ENCODE peak calls at places on chromosomes 3 and 15, in eight cellular contexts. B is cardiac fibroblast, I is dorsolateral prefrontal cortex, E is kidney, X is suprapubic skin, S is A549, P is Karpas-422, D is neuronal stem cell. Z is an unnamed sample.
A peak's percentile ranks its signal among the peaks of the same experiment; 100 is the strongest.

GRCh38 chr15:95929232-95929846 is 401.2 kb upstream of the NR2F2 start:
- DNase-seq in S (no peak), E (no peak), B (peak; percentile 8), I (no peak), D (no peak), X (no peak), P (no peak), Z (no peak)

GRCh38 chr15:52112203-52112750 is 298 bp downstream of the BCL2L10 start:
- DNase-seq in B (no peak), E (peak; percentile 79), X (no peak), P (no peak), D (no peak), I (peak; percentile 41), S (no peak), Z (no peak)

GRCh38 chr3:187986514-187986934 is 167.4 kb upstream of the LPP start:
- DNase-seq in E (no peak), P (peak; percentile 62), B (peak; percentile 94), S (peak; percentile 36), X (no peak), I (no peak), D (no peak), Z (peak; percentile 94)

GRCh38 chr15:50257924-50258323 is 7.6 kb downstream of the HDC start:
- DNase-seq in I (no peak), E (no peak), S (no peak), D (no peak), X (no peak), P (no peak), B (peak; percentile 50), Z (peak; percentile 60)

GRCh38 chr15:31049682-31050606 is 51.6 kb downstream of the TRPM1 start:
- DNase-seq in X (no peak), P (peak; percentile 49), S (no peak), D (no peak), I (no peak), E (no peak), B (no peak), Z (no peak)

GRCh38 chr3:178170698-178171535 is 365.3 kb upstream of the KCNMB2 start:
- DNase-seq in X (no peak), B (peak; percentile 98), S (no peak), D (no peak), E (no peak), P (no peak), I (no peak), Z (peak; percentile 89)

GRCh38 chr3:46087871-46088270 is 60.6 kb upstream of the XCR1 start:
- DNase-seq in E (no peak), D (no peak), P (peak; percentile 83), I (no peak), S (no peak), B (peak; percentile 68), X (no peak), Z (peak; percentile 44)

GRCh38 chr15:61820951-61821350 is 239.3 kb downstream of the VPS13C start:
- DNase-seq in D (no peak), P (no peak), B (no peak), I (no peak), S (no peak), E (no peak), X (no peak), Z (no peak)

GRCh38 chr15:41988896-41989572 is 16.7 kb upstream of the EHD4 start:
- DNase-seq in P (no peak), I (no peak), X (no peak), S (no peak), D (no peak), B (no peak), E (no peak), Z (no peak)

GRCh38 chr15:51318382-51319150 is 19.8 kb downstream of the CYP19A1 start:
- DNase-seq in X (no peak), E (no peak), I (no peak), D (no peak), B (peak; percentile 51), S (no peak), P (no peak), Z (no peak)

GRCh38 chr3:12280333-12280732 is 8.5 kb upstream of the PPARG start:
- DNase-seq in B (no peak), S (no peak), I (no peak), P (no peak), X (no peak), D (no peak), E (no peak), Z (no peak)

DNA sequence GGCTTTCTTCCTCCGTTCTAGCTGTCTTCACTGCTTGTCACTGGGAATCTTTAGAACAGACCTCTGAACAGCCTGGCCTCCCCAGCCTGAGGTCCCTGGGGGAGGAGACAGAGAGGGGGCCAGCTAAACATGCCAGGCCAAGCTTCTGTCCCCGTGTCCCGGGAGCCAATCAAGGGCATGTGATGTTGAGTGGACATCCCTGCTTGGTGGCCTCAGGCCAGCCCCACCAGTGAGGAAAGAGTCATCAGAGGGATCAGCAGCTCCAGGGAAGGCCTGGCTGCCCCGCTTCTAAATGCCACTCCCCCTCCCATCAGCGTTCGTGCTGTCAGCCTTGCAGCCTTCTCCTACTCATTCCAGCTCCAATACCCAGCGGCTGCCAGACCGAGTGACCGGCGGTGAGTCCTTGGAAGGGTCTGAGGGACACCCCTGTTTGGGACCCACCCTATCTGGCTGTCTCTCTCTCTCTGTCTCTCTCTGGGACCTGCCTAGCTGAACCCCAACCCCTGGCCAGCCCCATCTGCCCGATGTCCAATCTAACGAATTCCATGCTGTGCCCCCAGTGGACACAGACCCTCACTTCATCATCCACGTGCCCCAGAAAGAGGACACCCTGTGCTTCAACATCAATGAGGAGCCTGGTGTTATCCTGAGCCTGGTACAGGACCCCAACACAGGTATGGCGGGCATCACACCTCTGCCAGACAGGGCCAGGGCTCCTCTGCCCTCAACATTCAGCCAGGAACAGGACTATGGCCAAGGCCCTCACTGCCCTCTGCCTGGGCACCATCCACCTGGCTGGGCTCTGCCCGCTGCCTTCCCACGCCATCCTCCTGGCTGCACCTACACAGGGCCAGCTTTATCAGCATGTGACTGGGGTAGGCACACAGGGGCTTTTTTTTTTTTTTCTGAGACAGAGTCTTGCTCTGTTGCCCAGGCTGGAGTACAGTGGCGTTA is 6.6 kb upstream of the ITIH3 start:
- DNase-seq in I (peak; percentile 14), D (no peak), S (no peak), B (no peak), E (peak; percentile 67), X (peak; percentile 73), P (no peak), Z (peak; percentile 11)
- H3K4me3 ChIP-seq in I (no peak overlapping the region), D (no peak overlapping the region), S (no peak overlapping the region), B (no peak overlapping the region), E (no peak overlapping the region), X (no peak overlapping the region), P (no peak overlapping the region), Z (no peak overlapping the region)

GRCh38 chr3:49841806-49842205 is 14.6 kb downstream of the TRAIP start:
- DNase-seq in P (no peak), S (no peak), X (no peak), B (no peak), D (no peak), I (peak; percentile 17), E (no peak), Z (no peak)

GRCh38 chr3:49841126-49841525 is 15.2 kb downstream of the TRAIP start:
- DNase-seq in I (no peak), P (peak; percentile 82), B (peak; percentile 29), X (no peak), S (no peak), D (peak; percentile 15), E (no peak), Z (no peak)

GRCh38 chr3:49840371-49840770 is 16.0 kb downstream of the TRAIP start:
- DNase-seq in P (no peak), S (no peak), I (no peak), B (peak; percentile 8), X (no peak), D (no peak), E (no peak), Z (no peak)

GRCh38 chr3:49844464-49845183 is 11.7 kb downstream of the TRAIP start:
- DNase-seq in D (no peak), I (no peak), E (no peak), S (no peak), X (no peak), B (peak; percentile 28), P (no peak), Z (no peak)

DNA sequence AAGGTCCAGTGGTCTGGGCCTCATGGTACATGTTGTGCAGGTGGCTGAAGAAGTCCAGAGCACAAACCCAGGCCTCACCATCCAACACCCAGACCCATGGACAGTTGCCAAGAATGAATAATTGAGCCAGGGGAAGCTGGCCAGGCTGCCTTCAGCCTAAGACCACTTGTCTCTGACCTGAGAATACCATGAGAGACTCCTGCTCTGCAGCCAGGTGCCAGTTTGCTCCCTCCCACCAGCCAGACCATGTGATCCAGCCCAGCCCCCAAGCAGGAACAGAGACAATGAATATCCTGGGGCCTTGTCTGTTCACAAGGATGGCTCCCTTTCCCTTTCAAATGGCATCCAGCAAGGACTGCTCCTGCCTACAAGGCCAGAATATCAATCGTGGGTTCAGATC is 13.5 kb downstream of the TRAIP start:
- DNase-seq in B (no peak), P (no peak), E (no peak), I (no peak), D (no peak), X (no peak), S (no peak), Z (no peak)
- H3K4me3 ChIP-seq in B (no peak overlapping the region), P (no peak overlapping the region), E (no peak overlapping the region), I (no peak overlapping the region), D (no peak overlapping the region), X (no peak overlapping the region), S (no peak overlapping the region), Z (no peak overlapping the region)

DNA sequence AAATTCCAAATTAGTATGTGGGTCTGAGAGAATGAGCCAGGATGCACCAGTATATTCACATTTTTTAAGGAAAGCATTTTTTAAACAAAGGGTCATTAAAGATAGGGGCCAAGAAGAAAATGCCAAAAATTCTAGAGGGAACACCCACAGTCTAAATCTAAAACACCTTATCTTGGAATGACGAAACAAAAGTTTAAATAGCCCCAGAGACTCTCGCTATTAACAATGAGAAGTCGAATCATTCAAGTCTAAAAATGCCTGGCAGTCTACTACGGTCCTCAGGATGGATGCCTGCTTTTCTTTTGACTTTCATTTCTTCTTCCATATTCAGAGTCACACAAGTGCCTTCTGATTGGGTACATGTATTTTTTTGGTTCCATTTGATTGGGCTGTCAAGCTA is 66.3 kb downstream of the SSUH2 start:
- DNase-seq in E (no peak), B (no peak), S (no peak), X (no peak), I (no peak), P (no peak), D (no peak), Z (no peak)
- H3K4me3 ChIP-seq in E (no peak overlapping the region), B (no peak overlapping the region), S (no peak overlapping the region), X (no peak overlapping the region), I (no peak overlapping the region), P (no peak overlapping the region), D (no peak overlapping the region), Z (no peak overlapping the region)

GRCh38 chr3:171688593-171688992 is 121.7 kb downstream of the PLD1 start:
- DNase-seq in B (peak; percentile 26), D (no peak), P (no peak), X (no peak), I (no peak), S (no peak), E (no peak), Z (no peak)
- H3K4me3 ChIP-seq in B (no peak overlapping the region), D (no peak overlapping the region), P (no peak overlapping the region), X (no peak overlapping the region), I (no peak overlapping the region), S (no peak overlapping the region), E (no peak overlapping the region), Z (no peak overlapping the region)